ENCODE peak calls at places on chromosomes 16 and 17, in eight cellular contexts. A is stomach, N is breast epithelium, F is HL-60, J is GM23338, L is upper lobe of left lung, Q is Panc1, G is K562. M is an unnamed sample.

GRCh38 chr17:62653831-62654829 is 26.7 kb downstream of the MRC2 start:
- DNase-seq in A (peak; percentile 38), N (no peak), F (peak; percentile 70), J (no peak), L (peak; percentile 83), Q (no peak), G (peak; percentile 43), M (peak; percentile 28)

GRCh38 chr17:859461-860195 is 77.5 kb downstream of the MRM3 start:
- DNase-seq in A (no peak), N (no peak), F (no peak), J (no peak), L (no peak), Q (no peak), G (no peak), M (no peak)

GRCh38 chr17:60159479-60159866 is 9.7 kb downstream of the CA4 start:
- DNase-seq in A (no peak), N (no peak), F (no peak), J (no peak), L (no peak), Q (no peak), G (no peak), M (no peak)

GRCh38 chr17:49969794-49970389 is 902 bp downstream of the DLX4 start:
- DNase-seq in A (no peak), N (no peak), F (no peak), J (no peak), L (no peak), Q (no peak), G (no peak), M (no peak)

GRCh38 chr17:71472809-71473789 is 647.7 kb upstream of the SOX9 start:
- DNase-seq in A (no peak), N (no peak), F (peak; percentile 3), J (peak; percentile 84), L (no peak), Q (peak; percentile 32), G (peak; percentile 8), M (no peak)

GRCh38 chr16:27225536-27226360 is 22.4 kb downstream of the KDM8 start:
- DNase-seq in A (peak; percentile 53), N (no peak), F (no peak), J (no peak), L (no peak), Q (no peak), G (no peak), M (peak; percentile 65)

GRCh38 chr16:89303604-89304003 is 86.1 kb downstream of the ZNF778 start:
- DNase-seq in A (no peak), N (no peak), F (no peak), J (no peak), L (no peak), Q (no peak), G (no peak), M (no peak)

GRCh38 chr16:68504066-68504465 is 35.0 kb upstream of the ZFP90 start:
- DNase-seq in A (no peak), N (no peak), F (no peak), J (no peak), L (no peak), Q (no peak), G (no peak), M (no peak)

DNA sequence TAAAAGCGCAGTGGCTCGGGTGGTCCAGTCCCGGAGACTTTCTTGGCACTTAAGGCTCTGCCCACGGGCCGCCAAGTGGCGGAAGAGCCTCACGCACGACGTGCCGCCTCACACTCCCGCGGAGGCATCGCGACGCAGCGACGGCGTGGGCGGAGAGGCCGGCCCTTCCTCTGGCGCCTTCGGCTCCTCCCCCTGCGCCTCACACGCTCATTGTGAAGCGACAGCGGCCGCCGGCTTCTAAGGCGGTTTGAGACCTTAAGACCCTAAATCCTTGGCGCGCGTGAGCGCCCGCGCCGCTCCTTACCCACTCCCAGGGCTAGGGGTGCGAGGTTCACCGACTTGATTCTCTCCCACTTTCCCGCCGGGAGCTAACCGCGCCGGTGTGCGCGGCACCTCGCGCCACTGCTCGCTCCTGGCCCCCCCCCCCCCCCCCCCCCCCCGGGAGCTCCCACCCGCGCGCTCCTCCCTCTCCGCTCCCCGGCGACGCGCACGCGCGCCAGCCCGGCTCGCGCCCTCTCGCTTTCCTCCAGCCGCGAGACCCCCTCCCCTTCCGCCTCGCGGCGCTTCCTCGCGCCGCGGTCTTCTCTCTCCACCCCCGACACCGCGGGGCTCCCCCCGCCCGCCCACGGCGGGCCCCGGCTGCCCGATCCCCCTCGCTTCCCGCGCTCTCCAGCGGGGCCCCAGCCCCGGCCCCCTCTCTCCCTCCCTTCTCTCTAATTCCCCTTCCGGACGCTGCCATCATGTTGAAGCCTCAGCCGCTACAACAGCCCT is at the start of gene ATXN2L:
- DNase-seq in A (peak; percentile 94), N (peak; percentile 93), F (peak; percentile 93), J (peak; percentile 94), L (peak; percentile 99), Q (peak; percentile 72), G (peak; percentile 87), M (peak; percentile 95)
- TF ChIP-seq CTCF in A (no peak), N (peak; percentile 43), F (no peak), J (no peak), L (no peak), Q (no peak), G (no peak), M (peak; percentile 25)

GRCh38 chr17:77404812-77405581 is 264.2 kb downstream of the SEC14L1 start:
- DNase-seq in A (peak; percentile 56), N (no peak), F (peak; percentile 90), J (no peak), L (no peak), Q (peak; percentile 43), G (no peak), M (peak; percentile 75)
- TF ChIP-seq POLR2AphosphoS5 in A (peak; percentile 17), N (no peak), F (peak; percentile 85), J (no peak), L (peak; percentile 88), Q (no peak), G (no peak), M (no peak)

DNA sequence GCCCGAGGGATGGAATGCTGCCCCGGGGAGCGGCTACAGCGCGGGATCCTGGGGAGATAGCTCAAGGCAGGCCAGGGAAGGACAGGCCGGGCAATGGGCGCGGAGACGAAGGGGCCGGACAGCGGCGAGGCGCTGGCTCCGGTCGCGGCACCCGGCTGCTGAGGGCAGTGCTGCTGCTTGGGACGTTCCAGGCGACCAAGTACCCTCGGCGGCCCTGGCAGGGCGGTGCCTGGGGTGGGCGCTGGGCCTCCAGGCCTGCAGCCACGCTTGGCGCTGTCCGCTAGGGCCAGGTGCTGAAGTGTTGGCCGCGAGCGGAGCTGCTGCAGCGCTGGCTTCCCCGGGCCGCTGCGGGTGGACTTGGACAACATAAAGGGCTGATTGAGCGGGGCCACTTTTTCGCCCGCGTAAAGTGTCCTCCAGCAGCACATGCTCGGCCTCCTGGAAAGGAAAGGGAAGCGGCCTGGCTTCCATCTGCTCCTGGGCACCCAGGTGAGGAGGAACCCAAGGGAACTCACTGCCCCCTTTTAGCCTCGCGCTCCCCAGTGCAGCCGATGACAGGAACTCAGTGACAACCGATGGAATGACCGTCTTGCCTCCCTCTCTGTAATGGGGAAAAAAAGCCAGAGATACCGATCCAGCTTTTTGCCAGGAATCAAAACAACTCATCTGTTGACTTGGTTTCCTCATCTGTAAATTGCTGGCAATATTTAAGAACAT is 23.7 kb downstream of the CLEC3A start:
- DNase-seq in A (peak; percentile 70), N (no peak), F (peak; percentile 18), J (peak; percentile 93), L (peak; percentile 93), Q (no peak), G (peak; percentile 59), M (peak; percentile 41)
- TF ChIP-seq CTCF in A (no peak), N (no peak), F (no peak), J (no peak), L (no peak), Q (no peak), G (peak; percentile 1), M (no peak)

DNA sequence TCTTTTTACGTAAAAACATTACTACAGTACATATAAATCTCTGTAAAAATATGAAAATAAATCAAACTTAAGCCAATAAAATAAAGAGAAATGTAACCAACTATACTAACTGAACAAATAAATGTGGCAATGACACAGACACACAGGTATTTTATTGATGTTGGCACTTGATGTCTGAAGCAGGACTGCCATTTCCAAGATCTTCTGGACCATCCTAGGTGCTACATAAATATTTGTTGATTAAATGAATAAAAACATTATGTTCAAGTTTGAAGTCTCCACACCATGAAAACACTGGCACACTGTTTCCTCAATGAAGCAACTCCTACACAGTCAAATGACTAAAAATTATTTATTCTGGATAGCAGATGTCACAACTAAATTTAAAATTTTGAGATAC is 106.9 kb downstream of the NCOR1 start:
- DNase-seq in A (no peak), N (no peak), F (no peak), J (no peak), L (no peak), Q (no peak), G (no peak), M (no peak)
- TF ChIP-seq POLR2AphosphoS5 in A (no peak), N (no peak), F (no peak), J (no peak), L (no peak), Q (no peak), G (no peak), M (no peak)

GRCh38 chr16:70679653-70680494 is 6.0 kb downstream of the MTSS2 start:
- DNase-seq in A (no peak), N (no peak), F (no peak), J (peak; percentile 82), L (peak; percentile 87), Q (no peak), G (peak; percentile 80), M (no peak)
- TF ChIP-seq CTCF in A (no peak), N (peak; percentile 47), F (no peak), J (peak; percentile 10), L (peak; percentile 75), Q (peak; percentile 75), G (peak; percentile 35), M (peak; percentile 62)

GRCh38 chr16:87409781-87410180 is 17.6 kb downstream of the MAP1LC3B start:
- DNase-seq in A (no peak), N (no peak), F (no peak), J (no peak), L (no peak), Q (no peak), G (no peak), M (no peak)

GRCh38 chr16:87406495-87407088 is 14.5 kb downstream of the MAP1LC3B start:
- DNase-seq in A (no peak), N (no peak), F (no peak), J (no peak), L (no peak), Q (no peak), G (peak; percentile 22), M (no peak)

GRCh38 chr16:87409153-87409552 is 17.0 kb downstream of the MAP1LC3B start:
- DNase-seq in A (no peak), N (no peak), F (no peak), J (no peak), L (no peak), Q (no peak), G (no peak), M (no peak)

GRCh38 chr16:87404764-87405625 is 12.9 kb downstream of the MAP1LC3B start:
- DNase-seq in A (no peak), N (no peak), F (no peak), J (no peak), L (no peak), Q (no peak), G (no peak), M (no peak)

GRCh38 chr16:87407511-87408112 is 15.5 kb downstream of the MAP1LC3B start:
- DNase-seq in A (peak; percentile 58), N (peak; percentile 59), F (peak; percentile 94), J (no peak), L (no peak), Q (no peak), G (no peak), M (peak; percentile 65)
- TF ChIP-seq POLR2AphosphoS5 in A (no peak), N (peak; percentile 36), F (peak; percentile 75), J (no peak), L (peak; percentile 61), Q (no peak), G (no peak), M (peak; percentile 16)

GRCh38 chr16:35908942-35909341 is 2449.5 kb downstream of the TP53TG3F start:
- DNase-seq in A (no peak), N (no peak), F (peak; percentile 35), J (peak; percentile 4), L (no peak), Q (no peak), G (peak; percentile 16), M (no peak)
- TF ChIP-seq CTCF in A (no peak), N (no peak), F (peak; percentile 13), J (peak; percentile 48), L (no peak), Q (peak; percentile 49), G (peak; percentile 34), M (no peak)

M was measured in transverse colon.